ENCODE peak calls at places on chromosomes 3 and 15, in eight cellular contexts. L, K, Z, X, Q, P, E and B are unnamed samples.

GRCh38 chr3:98561727-98562521 is 30.1 kb downstream of the GPR15 start:
- DNase-seq in L (no peak), K (no peak), Z (no peak), X (no peak), Q (peak), P (no peak), E (no peak), B (peak)

GRCh38 chr15:72168131-72168825 is 29.3 kb downstream of the GRAMD2A start:
- DNase-seq in L (no peak), K (peak), Z (no peak), X (no peak), Q (peak), P (no peak), E (no peak), B (peak)

GRCh38 chr3:142447308-142447851 is 457 bp downstream of the XRN1 start:
- DNase-seq in L (peak), K (peak), Z (peak), X (no peak), Q (peak), P (peak), E (peak), B (peak)

GRCh38 chr15:70835415-70835814 is 18.5 kb downstream of the LARP6 start:
- DNase-seq in L (peak), K (no peak), Z (peak), X (no peak), Q (peak), P (no peak), E (no peak), B (no peak)

GRCh38 chr3:139472380-139473010 is 3.8 kb downstream of the RBP2 start:
- DNase-seq in L (no peak), K (no peak), Z (no peak), X (no peak), Q (no peak), P (no peak), E (no peak), B (no peak)

GRCh38 chr15:67091073-67091965 is 25.9 kb downstream of the SMAD3 start:
- DNase-seq in L (no peak), K (peak), Z (peak), X (peak), Q (peak), P (no peak), E (no peak), B (peak)

GRCh38 chr3:59759298-59760169 is 709.7 kb upstream of the CFAP20DC start:
- DNase-seq in L (no peak), K (no peak), Z (no peak), X (no peak), Q (no peak), P (no peak), E (peak), B (peak)

GRCh38 chr3:193955719-193956118 is 180.2 kb upstream of the HES1 start:
- DNase-seq in L (no peak), K (no peak), Z (no peak), X (no peak), Q (no peak), P (no peak), E (no peak), B (no peak)

GRCh38 chr15:79122391-79122790 is 31.8 kb upstream of the RASGRF1 start:
- DNase-seq in L (no peak), K (no peak), Z (no peak), X (no peak), Q (no peak), P (no peak), E (no peak), B (no peak)

GRCh38 chr3:133106169-133106568 is 68.0 kb downstream of the TMEM108 start:
- DNase-seq in L (no peak), K (no peak), Z (no peak), X (no peak), Q (no peak), P (no peak), E (no peak), B (no peak)

GRCh38 chr3:127616836-127617605 is 12.0 kb upstream of the PODXL2 start:
- DNase-seq in L (no peak), K (no peak), Z (no peak), X (no peak), Q (no peak), P (no peak), E (no peak), B (no peak)

GRCh38 chr3:177802151-177802900 is 605.0 kb upstream of the TBL1XR1 start:
- DNase-seq in L (no peak), K (no peak), Z (no peak), X (no peak), Q (no peak), P (no peak), E (no peak), B (peak)

GRCh38 chr15:83283813-83284562 is 476 bp downstream of the BNC1 start:
- DNase-seq in L (no peak), K (peak), Z (peak), X (no peak), Q (peak), P (peak), E (no peak), B (peak)

GRCh38 chr3:13598201-13598600 is 49.3 kb downstream of the FBLN2 start:
- DNase-seq in L (no peak), K (no peak), Z (no peak), X (no peak), Q (no peak), P (no peak), E (no peak), B (peak)

GRCh38 chr3:106198828-106199194 is 330.0 kb upstream of the CBLB start:
- DNase-seq in L (peak), K (no peak), Z (no peak), X (no peak), Q (no peak), P (no peak), E (no peak), B (no peak)

GRCh38 chr3:157175678-157176077 is 15.7 kb upstream of the CCNL1 start:
- DNase-seq in L (no peak), K (peak), Z (no peak), X (no peak), Q (no peak), P (no peak), E (no peak), B (no peak)

GRCh38 chr3:10015476-10015904 is 10.7 kb upstream of the FANCD2 start:
- DNase-seq in L (peak), K (no peak), Z (peak), X (no peak), Q (peak), P (no peak), E (no peak), B (peak)

GRCh38 chr15:51737538-51738305 is at the start of gene LYSMD2:
- DNase-seq in L (peak), K (peak), Z (peak), X (no peak), Q (peak), P (peak), E (no peak), B (peak)

GRCh38 chr3:140942221-140943104 is 827 bp downstream of the SLC25A36 start:
- DNase-seq in L (peak), K (peak), Z (peak), X (no peak), Q (peak), P (peak), E (peak), B (peak)

GRCh38 chr3:184562146-184562861 is 719 bp downstream of the EPHB3 start:
- DNase-seq in L (no peak), K (no peak), Z (no peak), X (no peak), Q (no peak), P (no peak), E (no peak), B (no peak)

GRCh38 chr3:163809540-163809993 is 1268.7 kb downstream of the SI start:
- DNase-seq in L (no peak), K (peak), Z (no peak), X (peak), Q (no peak), P (no peak), E (no peak), B (no peak)

GRCh38 chr3:150547045-150547753 is 612 bp downstream of the EIF2A start:
- DNase-seq in L (no peak), K (no peak), Z (no peak), X (no peak), Q (peak), P (no peak), E (no peak), B (peak)

GRCh38 chr3:52128118-52128683 is 26.0 kb downstream of the POC1A start:
- DNase-seq in L (no peak), K (no peak), Z (no peak), X (no peak), Q (peak), P (no peak), E (peak), B (peak)

GRCh38 chr3:10374311-10374710 is 53.4 kb upstream of the SEC13 start:
- DNase-seq in L (no peak), K (no peak), Z (no peak), X (no peak), Q (no peak), P (no peak), E (no peak), B (no peak)

GRCh38 chr15:77021803-77022381 is 27.0 kb downstream of the PSTPIP1 start:
- DNase-seq in L (no peak), K (no peak), Z (peak), X (no peak), Q (peak), P (no peak), E (no peak), B (no peak)

GRCh38 chr3:37400355-37400754 is 226.0 kb upstream of the LRRFIP2 start:
- DNase-seq in L (no peak), K (no peak), Z (no peak), X (no peak), Q (no peak), P (no peak), E (no peak), B (no peak)
- TF ChIP-seq CTCF in L (no peak), K (no peak), Z (no peak), X (no peak), Q (no peak), P (no peak), E (no peak), B (no peak)

GRCh38 chr3:179373938-179374337 is 26.4 kb downstream of the MFN1 start:
- DNase-seq in L (no peak), K (no peak), Z (no peak), X (no peak), Q (no peak), P (no peak), E (no peak), B (no peak)
- TF ChIP-seq CTCF in L (no peak), K (no peak), Z (no peak), X (no peak), Q (no peak), P (no peak), E (no peak), B (no peak)

GRCh38 chr15:41660235-41661077 is at the start of gene MGA:
- DNase-seq in L (peak), K (peak), Z (peak), X (peak), Q (peak), P (peak), E (peak), B (peak)
- TF ChIP-seq CTCF in L (peak), K (peak), Z (no peak), X (peak), Q (no peak), P (no peak), E (peak), B (no peak)

DNA sequence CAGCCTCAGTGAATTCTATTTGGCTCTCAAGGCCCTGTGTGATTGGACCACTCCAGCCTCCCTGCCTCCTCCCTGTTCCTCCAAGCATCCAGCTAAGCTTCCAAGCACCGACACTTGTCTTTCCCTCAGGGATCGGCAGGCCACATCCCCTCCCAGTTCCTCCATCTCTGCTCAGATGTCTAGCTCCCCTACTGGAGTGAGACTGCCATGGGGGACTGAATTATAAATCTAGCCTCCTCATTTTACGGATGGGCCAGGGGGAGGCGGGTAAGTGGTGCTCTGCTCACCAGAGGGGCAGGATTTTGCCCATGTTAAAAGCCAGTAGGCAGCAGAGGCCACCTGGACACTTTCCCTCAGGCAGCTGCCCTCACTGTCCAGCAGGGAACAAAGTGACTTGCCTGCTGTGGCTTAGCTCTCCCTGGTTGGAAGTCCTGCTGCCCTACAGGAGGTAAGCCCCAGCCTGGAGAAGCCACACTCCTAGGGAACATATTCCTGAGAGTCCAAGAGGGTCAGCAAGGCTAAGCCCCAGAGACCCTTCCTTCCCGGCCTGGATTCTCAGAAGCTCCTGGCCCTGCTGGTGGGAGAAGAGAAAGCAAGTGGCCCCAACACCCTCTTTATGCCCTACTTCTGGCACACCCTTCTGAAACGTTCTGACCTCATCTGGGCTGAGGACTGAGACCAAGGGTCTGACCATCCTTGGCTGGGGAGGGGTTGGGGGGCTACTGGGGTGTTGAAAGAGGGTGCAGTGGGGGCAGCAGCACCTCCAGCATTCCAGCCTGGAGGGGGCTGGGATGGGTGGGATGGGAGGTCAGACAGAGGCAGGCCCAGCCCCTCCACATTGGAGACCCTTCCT is 9.1 kb upstream of the HHATL start:
- DNase-seq in L (no peak), K (no peak), Z (no peak), X (no peak), Q (no peak), P (peak), E (no peak), B (no peak)
- TF ChIP-seq CTCF in L (no peak), K (no peak), Z (no peak), X (no peak), Q (no peak), P (no peak), E (no peak), B (peak)

GRCh38 chr3:170529346-170529745 is 56.5 kb downstream of the SLC7A14 start:
- DNase-seq in L (no peak), K (no peak), Z (no peak), X (no peak), Q (no peak), P (no peak), E (no peak), B (no peak)
- TF ChIP-seq CTCF in L (no peak), K (no peak), Z (no peak), X (no peak), Q (no peak), P (no peak), E (no peak), B (no peak)